ENCODE peak calls at places on chromosomes 12 and 14, in five cellular contexts. One of them, this sample, is unnamed.
A peak's percentile ranks its signal among the peaks of the same experiment; 100 is the strongest.

GRCh38 chr12:102438823-102439205 is 41.5 kb downstream of the IGF1 start:
- DNase-seq in SK-N-DZ: no peak
- DNase-seq in RCC 7860: no peak
- DNase-seq in NCI-H748 treated with DMSO at 0.1 percent for 48 hours: no peak
- DNase-seq in CD8-positive, alpha-beta memory T cell: no peak
- DNase-seq in this sample: no peak

GRCh38 chr14:31937730-31938346 is 139.3 kb upstream of the ARHGAP5 start:
- DNase-seq in SK-N-DZ: no peak
- DNase-seq in RCC 7860: peak; percentile 91
- DNase-seq in NCI-H748 treated with DMSO at 0.1 percent for 48 hours: no peak
- DNase-seq in CD8-positive, alpha-beta memory T cell: no peak
- DNase-seq in this sample: peak; percentile 42

GRCh38 chr12:75409833-75410232 is 18.9 kb downstream of the GLIPR1L2 start:
- DNase-seq in SK-N-DZ: no peak
- DNase-seq in RCC 7860: no peak
- DNase-seq in NCI-H748 treated with DMSO at 0.1 percent for 48 hours: no peak
- DNase-seq in CD8-positive, alpha-beta memory T cell: no peak
- DNase-seq in this sample: no peak

GRCh38 chr12:52407918-52408317 is 1.8 kb upstream of the KRT82 start:
- DNase-seq in SK-N-DZ: no peak
- DNase-seq in RCC 7860: no peak
- DNase-seq in NCI-H748 treated with DMSO at 0.1 percent for 48 hours: no peak
- DNase-seq in CD8-positive, alpha-beta memory T cell: no peak
- DNase-seq in this sample: no peak

GRCh38 chr12:12200363-12200762 is 66.5 kb downstream of the LRP6 start:
- DNase-seq in SK-N-DZ: no peak
- DNase-seq in RCC 7860: no peak
- DNase-seq in NCI-H748 treated with DMSO at 0.1 percent for 48 hours: no peak
- DNase-seq in CD8-positive, alpha-beta memory T cell: no peak
- DNase-seq in this sample: no peak

GRCh38 chr12:95790912-95791849 is 617 bp upstream of the NTN4 start:
- DNase-seq in SK-N-DZ: no peak
- DNase-seq in RCC 7860: no peak
- DNase-seq in NCI-H748 treated with DMSO at 0.1 percent for 48 hours: peak; percentile 28
- DNase-seq in CD8-positive, alpha-beta memory T cell: peak; percentile 23
- DNase-seq in this sample: no peak

GRCh38 chr14:91383439-91383838 is 34.2 kb downstream of the CCDC88C start:
- DNase-seq in SK-N-DZ: no peak
- DNase-seq in RCC 7860: no peak
- DNase-seq in NCI-H748 treated with DMSO at 0.1 percent for 48 hours: peak; percentile 90
- DNase-seq in CD8-positive, alpha-beta memory T cell: no peak
- DNase-seq in this sample: no peak

GRCh38 chr12:6761849-6762248 is 4.3 kb upstream of the PTMS start:
- DNase-seq in SK-N-DZ: no peak
- DNase-seq in RCC 7860: no peak
- DNase-seq in NCI-H748 treated with DMSO at 0.1 percent for 48 hours: no peak
- DNase-seq in CD8-positive, alpha-beta memory T cell: no peak
- DNase-seq in this sample: no peak

GRCh38 chr12:120357104-120357503 is 11.9 kb downstream of the MSI1 start:
- DNase-seq in SK-N-DZ: no peak
- DNase-seq in RCC 7860: no peak
- DNase-seq in NCI-H748 treated with DMSO at 0.1 percent for 48 hours: no peak
- DNase-seq in CD8-positive, alpha-beta memory T cell: no peak
- DNase-seq in this sample: no peak

GRCh38 chr12:80100566-80100965 is 1.2 kb downstream of the OTOGL start:
- DNase-seq in SK-N-DZ: no peak
- DNase-seq in RCC 7860: no peak
- DNase-seq in NCI-H748 treated with DMSO at 0.1 percent for 48 hours: no peak
- DNase-seq in CD8-positive, alpha-beta memory T cell: no peak
- DNase-seq in this sample: no peak

GRCh38 chr14:91714805-91715204 is 17.1 kb downstream of the CATSPERB start:
- DNase-seq in SK-N-DZ: no peak
- DNase-seq in RCC 7860: no peak
- DNase-seq in NCI-H748 treated with DMSO at 0.1 percent for 48 hours: no peak
- DNase-seq in CD8-positive, alpha-beta memory T cell: no peak
- DNase-seq in this sample: no peak

GRCh38 chr14:25537846-25538455 is 488.0 kb upstream of the STXBP6 start:
- DNase-seq in SK-N-DZ: peak; percentile 56
- DNase-seq in RCC 7860: no peak
- DNase-seq in NCI-H748 treated with DMSO at 0.1 percent for 48 hours: peak; percentile 54
- DNase-seq in CD8-positive, alpha-beta memory T cell: no peak
- DNase-seq in this sample: peak; percentile 4

GRCh38 chr12:76942276-76942675 is 63.5 kb upstream of the CSRP2 start:
- DNase-seq in SK-N-DZ: no peak
- DNase-seq in RCC 7860: no peak
- DNase-seq in NCI-H748 treated with DMSO at 0.1 percent for 48 hours: no peak
- DNase-seq in CD8-positive, alpha-beta memory T cell: no peak
- DNase-seq in this sample: no peak

GRCh38 chr12:110776410-110776809 is 33.7 kb upstream of the PPP1CC start:
- DNase-seq in SK-N-DZ: no peak
- DNase-seq in RCC 7860: peak; percentile 11
- DNase-seq in NCI-H748 treated with DMSO at 0.1 percent for 48 hours: no peak
- DNase-seq in CD8-positive, alpha-beta memory T cell: no peak
- DNase-seq in this sample: no peak

GRCh38 chr12:119746169-119746568 is 78.2 kb downstream of the PRKAB1 start:
- DNase-seq in SK-N-DZ: no peak
- DNase-seq in RCC 7860: no peak
- DNase-seq in NCI-H748 treated with DMSO at 0.1 percent for 48 hours: no peak
- DNase-seq in CD8-positive, alpha-beta memory T cell: no peak
- DNase-seq in this sample: no peak

GRCh38 chr12:103924761-103925641 is 5.2 kb upstream of the HSP90B1 start:
- DNase-seq in SK-N-DZ: no peak
- DNase-seq in RCC 7860: peak; percentile 73
- DNase-seq in NCI-H748 treated with DMSO at 0.1 percent for 48 hours: no peak
- DNase-seq in CD8-positive, alpha-beta memory T cell: peak; percentile 2
- DNase-seq in this sample: peak; percentile 45

GRCh38 chr12:119200601-119201000 is 21.9 kb downstream of the HSPB8 start:
- DNase-seq in SK-N-DZ: no peak
- DNase-seq in RCC 7860: no peak
- DNase-seq in NCI-H748 treated with DMSO at 0.1 percent for 48 hours: no peak
- DNase-seq in CD8-positive, alpha-beta memory T cell: no peak
- DNase-seq in this sample: no peak

GRCh38 chr14:71021347-71022014 is 114.2 kb downstream of the PCNX1 start:
- DNase-seq in SK-N-DZ: no peak
- DNase-seq in RCC 7860: no peak
- DNase-seq in NCI-H748 treated with DMSO at 0.1 percent for 48 hours: no peak
- DNase-seq in CD8-positive, alpha-beta memory T cell: no peak
- DNase-seq in this sample: peak; percentile 4

GRCh38 chr12:124309744-124310143 is 14.9 kb downstream of the RFLNA start:
- DNase-seq in SK-N-DZ: no peak
- DNase-seq in RCC 7860: no peak
- DNase-seq in NCI-H748 treated with DMSO at 0.1 percent for 48 hours: no peak
- DNase-seq in CD8-positive, alpha-beta memory T cell: no peak
- DNase-seq in this sample: no peak

GRCh38 chr12:13376627-13377373 is 180.3 kb downstream of the EMP1 start:
- DNase-seq in SK-N-DZ: no peak
- DNase-seq in RCC 7860: peak; percentile 53
- DNase-seq in NCI-H748 treated with DMSO at 0.1 percent for 48 hours: no peak
- DNase-seq in CD8-positive, alpha-beta memory T cell: no peak
- DNase-seq in this sample: no peak

GRCh38 chr14:102510616-102511520 is 1.3 kb upstream of the ANKRD9 start:
- DNase-seq in SK-N-DZ: peak; percentile 76
- DNase-seq in RCC 7860: no peak
- DNase-seq in NCI-H748 treated with DMSO at 0.1 percent for 48 hours: no peak
- DNase-seq in CD8-positive, alpha-beta memory T cell: no peak
- DNase-seq in this sample: no peak

GRCh38 chr14:31690056-31690455 is 128.9 kb downstream of the NUBPL start:
- DNase-seq in SK-N-DZ: no peak
- DNase-seq in RCC 7860: no peak
- DNase-seq in NCI-H748 treated with DMSO at 0.1 percent for 48 hours: no peak
- DNase-seq in CD8-positive, alpha-beta memory T cell: no peak
- DNase-seq in this sample: no peak

GRCh38 chr14:53953828-53954550 is 2.6 kb downstream of the BMP4 start:
- DNase-seq in SK-N-DZ: no peak
- DNase-seq in RCC 7860: no peak
- DNase-seq in NCI-H748 treated with DMSO at 0.1 percent for 48 hours: no peak
- DNase-seq in CD8-positive, alpha-beta memory T cell: no peak
- DNase-seq in this sample: peak; percentile 51

GRCh38 chr12:7321624-7322023 is 17.8 kb downstream of the ACSM4 start:
- DNase-seq in SK-N-DZ: no peak
- DNase-seq in RCC 7860: no peak
- DNase-seq in NCI-H748 treated with DMSO at 0.1 percent for 48 hours: no peak
- DNase-seq in CD8-positive, alpha-beta memory T cell: no peak
- DNase-seq in this sample: no peak

GRCh38 chr12:98509063-98509462 is 6.3 kb upstream of the TMPO start:
- DNase-seq in SK-N-DZ: no peak
- DNase-seq in RCC 7860: no peak
- DNase-seq in NCI-H748 treated with DMSO at 0.1 percent for 48 hours: no peak
- DNase-seq in CD8-positive, alpha-beta memory T cell: no peak
- DNase-seq in this sample: no peak

GRCh38 chr14:89283327-89284060 is 133.5 kb downstream of the FOXN3 start:
- DNase-seq in SK-N-DZ: no peak
- DNase-seq in RCC 7860: no peak
- DNase-seq in NCI-H748 treated with DMSO at 0.1 percent for 48 hours: peak; percentile 24
- DNase-seq in CD8-positive, alpha-beta memory T cell: no peak
- DNase-seq in this sample: no peak

This sample was measured in H54.